ENCODE peak calls at places on chromosomes 4 and X, in six cellular contexts. C, Q, B, D, K and U are unnamed samples.

GRCh38 chrX:118536687-118537461 is 41.3 kb downstream of the DOCK11 start:
- DNase-seq in K (no peak), B (peak; percentile 48), D (no peak), C (peak; percentile 3), Q (peak; percentile 65), U (no peak)

GRCh38 chr4:112145820-112146813 is 863 bp downstream of the FAM241A start:
- DNase-seq in C (peak; percentile 71), K (no peak), D (no peak), B (peak; percentile 39), Q (peak; percentile 42), U (no peak)

GRCh38 chrX:140701480-140701879 is 8.1 kb upstream of the LINC00632 start:
- DNase-seq in D (no peak), K (no peak), C (no peak), B (peak; percentile 19), Q (peak; percentile 62), U (no peak)

GRCh38 chr4:168797176-168797575 is 212.9 kb downstream of the CBR4 start:
- DNase-seq in D (no peak), C (no peak), B (peak; percentile 90), K (no peak), Q (peak; percentile 77), U (no peak)

GRCh38 chrX:155055494-155055893 is 15.4 kb downstream of the CMC4 start:
- DNase-seq in D (no peak), C (no peak), B (no peak), Q (no peak), K (no peak), U (no peak)

GRCh38 chr4:184514121-184514988 is 40.0 kb upstream of the IRF2 start:
- DNase-seq in Q (peak; percentile 89), B (peak; percentile 91), C (no peak), K (peak; percentile 84), D (peak; percentile 78), U (peak; percentile 61)

GRCh38 chr4:1793496-1793840 is 375 bp downstream of the FGFR3 start:
- DNase-seq in B (peak; percentile 12), D (no peak), C (peak; percentile 31), Q (peak; percentile 33), K (no peak), U (no peak)

GRCh38 chr4:40357738-40358137 is 22.6 kb downstream of the CHRNA9 start:
- DNase-seq in B (peak; percentile 2), C (no peak), Q (no peak), D (no peak), K (no peak), U (no peak)

GRCh38 chrX:69067841-69068240 is 97.4 kb downstream of the PJA1 start:
- DNase-seq in Q (no peak), D (no peak), B (no peak), K (peak; percentile 4), C (no peak), U (no peak)

GRCh38 chr4:38160487-38161207 is 200.4 kb downstream of the PTTG2 start:
- DNase-seq in C (no peak), K (no peak), B (peak; percentile 95), Q (peak; percentile 95), D (peak; percentile 95), U (no peak)

GRCh38 chr4:118898221-118898620 is 9.6 kb downstream of the SYNPO2 start:
- DNase-seq in B (no peak), C (no peak), D (no peak), K (no peak), Q (no peak), U (no peak)

GRCh38 chrX:30748337-30748960 is 95.2 kb downstream of the GK start:
- DNase-seq in B (no peak), C (no peak), Q (no peak), K (no peak), D (no peak), U (no peak)

GRCh38 chr4:762211-763190 is 56.9 kb downstream of the PCGF3 start:
- DNase-seq in D (no peak), B (peak; percentile 31), C (no peak), Q (peak; percentile 39), K (no peak), U (no peak)

GRCh38 chr4:6334203-6334887 is 64.7 kb downstream of the WFS1 start:
- DNase-seq in C (no peak), Q (no peak), D (no peak), B (no peak), K (no peak), U (no peak)

GRCh38 chrX:52574416-52575275 is 57.8 kb upstream of the XAGE1B start:
- DNase-seq in K (no peak), Q (peak; percentile 71), B (peak; percentile 53), D (peak; percentile 1), C (peak; percentile 27), U (peak; percentile 31)

GRCh38 chr4:74447636-74448233 is 2.8 kb downstream of the AREG start:
- DNase-seq in C (no peak), K (no peak), Q (peak; percentile 34), B (no peak), D (no peak), U (no peak)